ENCODE peak calls at places on chromosome 22, in four cellular contexts. P, K, S and T are unnamed samples.

GRCh38 chr22:38286915-38287669 is 14.3 kb upstream of the TMEM184B start:
- DNase-seq in S (no peak), P (no peak), K (no peak), T (no peak)

GRCh38 chr22:23237201-23237798 is 57.0 kb downstream of the BCR start:
- DNase-seq in K (no peak), P (no peak), S (no peak), T (no peak)

GRCh38 chr22:40310081-40310770 is 36.1 kb upstream of the ADSL start:
- DNase-seq in K (no peak), S (no peak), P (peak), T (no peak)

GRCh38 chr22:22248878-22249277 is 4.3 kb downstream of the VPREB1 start:
- DNase-seq in S (no peak), P (no peak), K (no peak), T (no peak)

GRCh38 chr22:44587004-44587793 is 89.2 kb upstream of the RTL6 start:
- DNase-seq in P (no peak), S (no peak), K (no peak), T (no peak)

GRCh38 chr22:30829901-30830550 is 135.4 kb downstream of the OSBP2 start:
- DNase-seq in S (no peak), K (peak), P (peak), T (peak)

GRCh38 chr22:28151241-28151640 is 232.2 kb upstream of the PITPNB start:
- DNase-seq in K (no peak), S (no peak), P (no peak), T (no peak)

GRCh38 chr22:48940988-48941902 is 886.4 kb downstream of the BRD1 start:
- DNase-seq in S (no peak), K (no peak), P (no peak), T (no peak)

GRCh38 chr22:48779211-48779643 is 1048.4 kb downstream of the BRD1 start:
- DNase-seq in S (no peak), K (no peak), P (no peak), T (no peak)

GRCh38 chr22:19745155-19746133 is 15.1 kb upstream of the TBX1 start:
- DNase-seq in P (no peak), K (no peak), S (no peak), T (no peak)

GRCh38 chr22:42978453-42979103 is 36.4 kb downstream of the PACSIN2 start:
- DNase-seq in P (no peak), S (no peak), K (no peak), T (no peak)

GRCh38 chr22:28064941-28065340 is 145.9 kb upstream of the PITPNB start:
- DNase-seq in S (no peak), K (no peak), P (no peak), T (no peak)

GRCh38 chr22:29217827-29218757 is 12.4 kb downstream of the EMID1 start:
- DNase-seq in S (no peak), P (no peak), K (no peak), T (no peak)

GRCh38 chr22:30221121-30221992 is 25.2 kb downstream of the LIF start:
- DNase-seq in P (no peak), S (peak), K (no peak), T (no peak)

GRCh38 chr22:42963231-42963595 is 51.7 kb downstream of the PACSIN2 start:
- DNase-seq in S (no peak), P (no peak), K (no peak), T (no peak)